ENCODE peak calls at places on chromosome 20, in eight cellular contexts. P is M059J; I is Caco-2; F is keratinocyte; T is effector CD4-positive, alpha-beta T cell; S is A172; W is Jurkat, Clone E6-1; M is nephron progenitor cell. X is an unnamed sample.

GRCh38 chr20:63061701-63062100 is 54.9 kb upstream of the BHLHE23 start:
- DNase-seq in F (no peak), I (no peak), W (no peak), M (no peak), P (no peak), S (no peak), T (no peak), X (no peak)

GRCh38 chr20:59324441-59324840 is 24.0 kb downstream of the EDN3 start:
- DNase-seq in P (no peak), I (no peak), S (no peak), F (no peak), W (no peak), M (no peak), T (no peak), X (no peak)

GRCh38 chr20:57717797-57718196 is 8.0 kb upstream of the PMEPA1 start:
- DNase-seq in M (no peak), W (no peak), F (no peak), S (peak), P (peak), I (no peak), T (no peak), X (peak)

GRCh38 chr20:24696396-24696795 is 227.0 kb downstream of the SYNDIG1 start:
- DNase-seq in W (no peak), P (no peak), S (no peak), T (no peak), I (no peak), F (no peak), M (no peak), X (no peak)

GRCh38 chr20:50569864-50570836 is 60.0 kb downstream of the PTPN1 start:
- DNase-seq in I (peak), W (peak), P (peak), M (no peak), S (peak), T (no peak), F (no peak), X (peak)

GRCh38 chr20:22338140-22338708 is 246.1 kb downstream of the FOXA2 start:
- DNase-seq in S (no peak), F (no peak), I (no peak), M (no peak), W (no peak), P (no peak), T (no peak), X (no peak)

GRCh38 chr20:32972181-32973076 is 31.8 kb downstream of the SUN5 start:
- DNase-seq in I (no peak), T (peak), M (no peak), F (no peak), W (peak), S (peak), P (peak), X (no peak)

GRCh38 chr20:57438552-57438951 is 47.4 kb downstream of the RBM38 start:
- DNase-seq in S (no peak), P (no peak), T (no peak), M (no peak), F (no peak), I (no peak), W (no peak), X (no peak)

GRCh38 chr20:1187605-1188171 is 2.9 kb upstream of the TMEM74B start:
- DNase-seq in W (no peak), S (no peak), T (no peak), P (no peak), M (no peak), I (peak), F (no peak), X (no peak)